ENCODE peak calls at places on chromosomes 16 and 17, in ten cellular contexts. U, Z, K, Q, I, X, P, N, G and D are unnamed samples.

GRCh38 chr16:88744839-88745521 is 38.7 kb downstream of the CTU2 start:
- DNase-seq in U (no peak), Z (peak; percentile 33), K (no peak), Q (no peak), I (no peak), X (no peak), P (no peak), N (no peak), G (no peak), D (no peak)

GRCh38 chr17:78174870-78175642 is 6.7 kb downstream of the SYNGR2 start:
- DNase-seq in U (no peak), Z (no peak), K (no peak), Q (peak; percentile 67), I (peak; percentile 72), X (no peak), P (no peak), N (no peak), G (no peak), D (no peak)

GRCh38 chr16:24954137-24954536 is 61.0 kb downstream of the ARHGAP17 start:
- DNase-seq in U (no peak), Z (no peak), K (no peak), Q (no peak), I (no peak), X (no peak), P (no peak), N (no peak), G (no peak), D (no peak)

GRCh38 chr17:44496815-44497214 is 6.4 kb downstream of the GPATCH8 start:
- DNase-seq in U (no peak), Z (no peak), K (no peak), Q (no peak), I (no peak), X (no peak), P (no peak), N (no peak), G (no peak), D (no peak)

GRCh38 chr16:30005341-30006094 is 5.3 kb downstream of the DOC2A start:
- DNase-seq in U (no peak), Z (no peak), K (peak; percentile 32), Q (peak; percentile 59), I (no peak), X (peak; percentile 42), P (no peak), N (no peak), G (no peak), D (peak; percentile 52)

GRCh38 chr16:80614908-80615696 is 74.3 kb downstream of the DYNLRB2 start:
- DNase-seq in U (no peak), Z (no peak), K (no peak), Q (no peak), I (no peak), X (no peak), P (peak; percentile 85), N (peak; percentile 9), G (no peak), D (peak; percentile 69)

GRCh38 chr17:32609085-32609484 is 122.3 kb downstream of the CDK5R1 start:
- DNase-seq in U (no peak), Z (peak; percentile 34), K (peak; percentile 64), Q (peak; percentile 88), I (no peak), X (peak; percentile 30), P (no peak), N (peak; percentile 65), G (no peak), D (no peak)

GRCh38 chr16:52436646-52437645 is 110.0 kb downstream of the TOX3 start:
- DNase-seq in U (no peak), Z (no peak), K (no peak), Q (no peak), I (no peak), X (no peak), P (no peak), N (no peak), G (no peak), D (no peak)

GRCh38 chr16:51302042-51302441 is 151.0 kb upstream of the SALL1 start:
- DNase-seq in U (no peak), Z (no peak), K (no peak), Q (no peak), I (no peak), X (no peak), P (no peak), N (no peak), G (no peak), D (no peak)

GRCh38 chr17:6981426-6981825 is 14.4 kb upstream of the ALOX12 start:
- DNase-seq in U (no peak), Z (no peak), K (no peak), Q (no peak), I (no peak), X (no peak), P (no peak), N (no peak), G (no peak), D (no peak)

GRCh38 chr17:56754523-56755208 is 79.1 kb downstream of the C17orf67 start:
- DNase-seq in U (no peak), Z (no peak), K (peak; percentile 2), Q (no peak), I (no peak), X (no peak), P (peak; percentile 38), N (no peak), G (no peak), D (peak; percentile 24)

GRCh38 chr16:12239953-12240485 is 263.5 kb downstream of the SNX29 start:
- DNase-seq in U (peak; percentile 18), Z (no peak), K (no peak), Q (no peak), I (no peak), X (no peak), P (no peak), N (no peak), G (no peak), D (no peak)

GRCh38 chr17:78019367-78019975 is 61.0 kb downstream of the TNRC6C start:
- DNase-seq in U (peak; percentile 36), Z (no peak), K (no peak), Q (no peak), I (no peak), X (peak; percentile 14), P (no peak), N (no peak), G (no peak), D (no peak)

GRCh38 chr17:45740553-45741330 is 43.4 kb upstream of the CRHR1 start:
- DNase-seq in U (peak; percentile 67), Z (peak; percentile 47), K (no peak), Q (no peak), I (peak; percentile 84), X (no peak), P (peak; percentile 83), N (no peak), G (peak; percentile 22), D (peak; percentile 18)

GRCh38 chr17:75240394-75241142 is 20.8 kb downstream of the GGA3 start:
- DNase-seq in U (peak; percentile 24), Z (no peak), K (peak; percentile 20), Q (no peak), I (peak; percentile 82), X (no peak), P (peak; percentile 72), N (no peak), G (no peak), D (peak; percentile 44)

GRCh38 chr16:71867934-71868333 is 16.0 kb downstream of the ZNF821 start:
- DNase-seq in U (no peak), Z (no peak), K (no peak), Q (no peak), I (no peak), X (no peak), P (no peak), N (no peak), G (no peak), D (no peak)

GRCh38 chr17:17784599-17785264 is 52.1 kb downstream of the SREBF1 start:
- DNase-seq in U (peak; percentile 75), Z (no peak), K (peak; percentile 49), Q (no peak), I (no peak), X (no peak), P (no peak), N (no peak), G (no peak), D (no peak)

GRCh38 chr16:59214455-59214854 is 480.3 kb upstream of the GOT2 start:
- DNase-seq in U (no peak), Z (no peak), K (no peak), Q (no peak), I (no peak), X (no peak), P (no peak), N (no peak), G (no peak), D (no peak)

GRCh38 chr16:23148513-23149266 is 562 bp downstream of the USP31 start:
- DNase-seq in U (no peak), Z (peak; percentile 64), K (peak; percentile 34), Q (peak; percentile 85), I (peak; percentile 38), X (peak; percentile 57), P (no peak), N (peak; percentile 69), G (peak; percentile 49), D (peak; percentile 54)

GRCh38 chr17:2892305-2892971 is 96.2 kb downstream of the RAP1GAP2 start:
- DNase-seq in U (no peak), Z (no peak), K (no peak), Q (peak; percentile 66), I (no peak), X (peak; percentile 86), P (peak; percentile 90), N (peak; percentile 58), G (no peak), D (no peak)

GRCh38 chr16:19980866-19981265 is 92.8 kb downstream of the GPR139 start:
- DNase-seq in U (no peak), Z (no peak), K (no peak), Q (no peak), I (peak; percentile 41), X (no peak), P (peak; percentile 25), N (no peak), G (no peak), D (peak; percentile 7)

GRCh38 chr16:79639576-79640311 is 39.2 kb upstream of the MAF start:
- DNase-seq in U (no peak), Z (no peak), K (no peak), Q (no peak), I (no peak), X (no peak), P (no peak), N (no peak), G (no peak), D (no peak)

GRCh38 chr16:49093939-49094338 is 187.7 kb downstream of the CBLN1 start:
- DNase-seq in U (no peak), Z (no peak), K (no peak), Q (no peak), I (no peak), X (no peak), P (no peak), N (no peak), G (no peak), D (no peak)

GRCh38 chr17:67376892-67377726 is at the start of gene PITPNC1:
- DNase-seq in U (peak; percentile 85), Z (peak; percentile 89), K (peak; percentile 83), Q (peak; percentile 94), I (peak; percentile 87), X (peak; percentile 83), P (peak; percentile 80), N (peak; percentile 88), G (peak; percentile 80), D (peak; percentile 86)

GRCh38 chr17:57308543-57309186 is 52.3 kb downstream of the MSI2 start:
- DNase-seq in U (no peak), Z (no peak), K (no peak), Q (no peak), I (no peak), X (no peak), P (no peak), N (no peak), G (no peak), D (no peak)

GRCh38 chr16:87392823-87393679 is 915 bp downstream of the MAP1LC3B start:
- DNase-seq in U (peak; percentile 79), Z (no peak), K (peak; percentile 16), Q (peak; percentile 73), I (peak; percentile 66), X (no peak), P (no peak), N (no peak), G (peak; percentile 17), D (peak; percentile 48)

GRCh38 chr16:49469930-49470451 is 96.4 kb downstream of the C16orf78 start:
- DNase-seq in U (no peak), Z (no peak), K (no peak), Q (peak; percentile 34), I (no peak), X (no peak), P (no peak), N (peak; percentile 36), G (no peak), D (no peak)

GRCh38 chr17:80774146-80774545 is 217.5 kb upstream of the CHMP6 start:
- DNase-seq in U (no peak), Z (no peak), K (no peak), Q (no peak), I (no peak), X (no peak), P (no peak), N (no peak), G (no peak), D (no peak)